ENCODE peak calls at places on chromosome 6, in four cellular contexts. B, C, U and L are unnamed samples.

GRCh38 chr6:41092421-41093140 is 19.8 kb downstream of the NFYA start:
- DNase-seq in C (no peak), U (peak; percentile 7), B (peak; percentile 37), L (no peak)

GRCh38 chr6:1363729-1364572 is 25.4 kb upstream of the FOXF2 start:
- DNase-seq in C (no peak), U (no peak), B (peak; percentile 68), L (no peak)

GRCh38 chr6:22558288-22558882 is 11.0 kb upstream of the HDGFL1 start:
- DNase-seq in B (peak; percentile 21), C (no peak), U (no peak), L (no peak)

GRCh38 chr6:28606424-28607391 is 81.0 kb downstream of the GPX5 start:
- DNase-seq in B (peak; percentile 72), C (peak; percentile 84), U (peak; percentile 83), L (no peak)

GRCh38 chr6:108940741-108941140 is 92.5 kb downstream of the ARMC2 start:
- DNase-seq in C (no peak), B (no peak), U (no peak), L (no peak)

GRCh38 chr6:138371720-138372119 is 6.0 kb upstream of the SMIM28 start:
- DNase-seq in B (no peak), C (no peak), U (peak; percentile 7), L (no peak)

GRCh38 chr6:23445157-23445710 is 680.8 kb upstream of the NRSN1 start:
- DNase-seq in B (no peak), U (no peak), C (no peak), L (no peak)

GRCh38 chr6:138044972-138045371 is 62.2 kb downstream of the PERP start:
- DNase-seq in B (no peak), U (no peak), C (no peak), L (no peak)

GRCh38 chr6:1736346-1737105 is 126.8 kb downstream of the FOXC1 start:
- DNase-seq in U (no peak), C (no peak), B (peak; percentile 18), L (no peak)

GRCh38 chr6:113607821-113608545 is 249.2 kb upstream of the MARCKS start:
- DNase-seq in C (no peak), B (no peak), U (no peak), L (no peak)

GRCh38 chr6:43985329-43985728 is 141.9 kb downstream of the MRPL14 start:
- DNase-seq in B (no peak), U (no peak), C (no peak), L (no peak)

GRCh38 chr6:17940151-17940791 is 47.2 kb downstream of the KIF13A start:
- DNase-seq in B (no peak), U (no peak), C (no peak), L (no peak)

GRCh38 chr6:108083349-108083748 is 8.8 kb upstream of the OSTM1 start:
- DNase-seq in U (no peak), B (no peak), C (no peak), L (no peak)

GRCh38 chr6:79425589-79426311 is 111.5 kb downstream of the LCA5 start:
- DNase-seq in C (no peak), B (no peak), U (no peak), L (no peak)

GRCh38 chr6:127032971-127033370 is 85.5 kb upstream of the RSPO3 start:
- DNase-seq in B (no peak), C (no peak), U (no peak), L (no peak)

GRCh38 chr6:7758456-7758855 is 32.6 kb downstream of the BMP6 start:
- DNase-seq in U (no peak), B (peak; percentile 79), C (no peak), L (no peak)

GRCh38 chr6:24879351-24879750 is 56.4 kb downstream of the RIPOR2 start:
- DNase-seq in B (no peak), U (no peak), C (no peak), L (no peak)

GRCh38 chr6:134060491-134061106 is 8.2 kb upstream of the SLC2A12 start:
- DNase-seq in U (no peak), B (peak; percentile 79), C (no peak), L (no peak)

GRCh38 chr6:100620085-100620484 is 155.4 kb upstream of the SIM1 start:
- DNase-seq in C (no peak), B (peak; percentile 94), U (no peak), L (no peak)

GRCh38 chr6:16711551-16712249 is 49.6 kb downstream of the ATXN1 start:
- DNase-seq in B (no peak), U (no peak), C (no peak), L (peak; percentile 76)

GRCh38 chr6:112203577-112204349 is 50.6 kb downstream of the LAMA4 start:
- DNase-seq in U (peak; percentile 12), C (no peak), B (peak; percentile 95), L (no peak)

GRCh38 chr6:107080036-107080435 is 35.3 kb downstream of the BEND3 start:
- DNase-seq in B (no peak), U (no peak), C (peak; percentile 66), L (no peak)

GRCh38 chr6:43246301-43247114 is 3.2 kb downstream of the TTBK1 start:
- DNase-seq in C (peak; percentile 93), U (peak; percentile 35), B (no peak), L (no peak)

GRCh38 chr6:167768471-167769215 is 58.1 kb upstream of the AFDN start:
- DNase-seq in B (no peak), U (no peak), C (no peak), L (no peak)

GRCh38 chr6:155014715-155015300 is 19.7 kb downstream of the TIAM2 start:
- DNase-seq in C (no peak), U (no peak), B (peak; percentile 78), L (peak; percentile 12)

GRCh38 chr6:9126845-9127560 is 691.7 kb upstream of the SLC35B3 start:
- DNase-seq in B (peak; percentile 99), C (no peak), U (peak; percentile 15), L (no peak)

GRCh38 chr6:115896538-115897129 is 164.1 kb downstream of the FRK start:
- DNase-seq in U (peak; percentile 8), C (no peak), B (peak; percentile 29), L (no peak)

GRCh38 chr6:79494841-79495240 is 42.4 kb downstream of the LCA5 start:
- DNase-seq in B (no peak), U (no peak), C (peak; percentile 70), L (no peak)

GRCh38 chr6:132830236-132830799 is 15.9 kb downstream of the RPS12 start:
- DNase-seq in U (no peak), B (peak; percentile 59), C (no peak), L (no peak)

GRCh38 chr6:167653561-167653960 is 173.2 kb upstream of the AFDN start:
- DNase-seq in U (no peak), C (no peak), B (no peak), L (no peak)

GRCh38 chr6:157281570-157281969 is 41.7 kb downstream of the TMEM242 start:
- DNase-seq in U (no peak), B (no peak), C (no peak), L (peak; percentile 81)

GRCh38 chr6:30192076-30192475 is 21.1 kb downstream of the TRIM26 start:
- DNase-seq in U (no peak), C (no peak), B (no peak), L (no peak)

DNA sequence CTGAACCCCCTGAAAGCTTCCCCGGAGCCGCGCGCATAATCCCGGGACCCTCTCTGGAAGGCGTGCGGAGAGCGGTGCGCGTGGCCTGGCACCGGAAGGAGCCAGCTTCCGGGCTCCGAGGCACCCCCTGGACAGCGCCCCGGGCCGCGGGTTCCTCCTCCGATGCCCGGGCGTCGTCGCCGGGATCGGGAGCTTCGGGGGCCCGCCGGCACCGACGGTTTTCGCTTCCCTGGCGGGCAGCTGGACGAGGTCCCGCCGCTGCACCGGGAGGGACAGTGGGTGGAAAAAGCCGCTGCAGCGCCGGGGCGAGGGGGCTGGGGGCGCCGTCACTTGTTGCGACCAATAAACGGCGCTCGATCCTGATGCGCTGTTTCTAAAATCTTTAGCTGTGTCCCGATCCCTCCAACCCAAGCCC is 573 bp upstream of the SLC35D3 start:
- DNase-seq in B (no peak), U (peak; percentile 8), C (peak; percentile 65), L (no peak)
- H3K4me3 ChIP-seq in B (peak overlapping the region; percentile 46), U (peak overlapping the region; percentile 57), C (peak overlapping the region; percentile 41), L (peak overlapping the region; percentile 31)

DNA sequence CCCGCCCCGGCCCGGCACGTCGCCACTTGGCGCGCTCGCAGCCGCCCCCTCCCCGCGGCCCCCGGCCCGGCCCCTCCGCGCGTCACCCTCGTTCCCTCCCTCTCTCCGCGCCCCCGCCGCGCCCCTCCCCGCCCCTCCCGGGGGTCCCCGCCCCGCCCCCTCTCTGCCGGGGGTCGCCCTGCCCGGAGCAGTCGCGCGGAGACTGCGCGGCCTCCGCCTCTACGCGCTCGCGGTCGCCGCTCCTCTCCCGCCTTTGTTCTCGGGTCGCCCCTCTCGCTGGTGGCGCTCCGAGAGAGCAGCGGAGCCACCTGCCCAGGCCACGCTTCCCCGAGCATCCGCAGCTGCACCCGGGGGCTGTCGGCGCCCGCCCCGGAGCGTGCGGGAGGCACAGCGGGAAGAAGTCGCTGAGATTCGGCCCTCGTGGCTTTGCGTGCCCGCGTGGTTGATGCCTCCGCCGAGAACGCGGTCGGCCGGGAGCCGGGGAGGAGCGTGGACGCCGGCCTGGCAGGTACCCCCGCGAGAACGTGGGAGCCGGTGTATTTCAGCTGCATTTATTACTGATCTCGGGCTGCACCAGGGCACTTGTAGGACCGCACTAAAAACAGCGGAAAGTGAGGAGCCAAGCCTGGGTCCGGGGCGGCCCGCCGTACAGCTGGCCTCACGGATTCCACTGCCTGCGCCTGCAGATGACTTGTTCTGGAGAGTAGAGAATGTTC is 412 bp upstream of the PHF10 start:
- DNase-seq in U (no peak), B (peak; percentile 24), C (peak; percentile 84), L (peak; percentile 25)
- TF ChIP-seq POLR2A in U (peak; percentile 20), B (peak; percentile 92), C (peak; percentile 74), L (no peak)

GRCh38 chr6:166443166-166443565 is 60.4 kb upstream of the MPC1 start:
- DNase-seq in C (no peak), B (no peak), U (no peak), L (peak; percentile 42)
- TF ChIP-seq CTCF in C (no peak), B (no peak), U (no peak), L (no peak)

GRCh38 chr6:136551103-136551502 is 881 bp upstream of the MAP7 start:
- DNase-seq in C (no peak), U (no peak), B (no peak), L (no peak)
- H3K4me3 ChIP-seq in C (peak overlapping the region; percentile 41), U (peak overlapping the region; percentile 98), B (no peak overlapping the region), L (no peak overlapping the region)

DNA sequence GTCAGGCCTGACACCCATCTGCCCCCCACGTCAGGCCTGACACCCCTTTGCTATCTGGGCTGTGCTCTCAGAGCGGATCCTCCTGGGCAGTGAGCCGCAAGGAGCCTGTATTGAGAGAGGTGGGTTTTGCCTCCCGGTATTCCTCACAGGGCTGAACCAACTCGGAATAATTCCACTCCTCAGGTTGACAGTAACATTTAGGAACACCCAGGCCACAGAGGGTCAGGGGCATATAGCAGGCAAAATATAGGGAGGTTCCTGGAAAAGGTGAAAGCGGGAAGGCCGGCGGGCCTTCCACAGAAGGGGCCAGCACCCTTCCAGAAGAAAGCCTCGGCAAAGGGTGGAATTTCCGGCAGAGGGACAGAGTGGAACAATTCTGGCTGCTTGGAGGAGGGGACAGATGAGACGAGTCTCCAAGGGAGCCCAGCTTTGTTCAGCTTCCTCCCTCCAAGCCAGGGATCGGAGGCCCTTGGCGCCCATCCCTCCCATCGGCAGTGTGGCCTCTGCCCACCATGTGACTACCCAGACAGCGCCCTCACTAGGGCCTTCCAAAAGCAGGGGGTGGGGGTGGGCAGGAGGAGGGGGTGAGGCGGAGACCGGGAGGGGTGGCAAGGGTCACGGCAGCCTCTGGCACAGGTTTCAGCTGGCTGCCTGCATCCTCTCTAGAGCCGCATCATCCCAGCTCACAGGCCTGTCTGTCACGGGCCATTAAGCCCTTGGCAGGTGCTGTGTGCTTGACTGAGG is 6.6 kb upstream of the FGD2 start:
- DNase-seq in U (no peak), C (no peak), B (no peak), L (no peak)
- TF ChIP-seq POLR2A in U (no peak), C (no peak), B (no peak), L (no peak)